ENCODE peak calls at places on chromosome 20, in four cellular contexts. S is prostate gland, Y is GM23338, E is amniotic stem cell. F is an unnamed sample.

GRCh38 chr20:38050691-38051090 is 17.1 kb downstream of the RPRD1B start:
- DNase-seq in S (no peak), Y (no peak), E (no peak), F (no peak)

GRCh38 chr20:45998761-45999160 is 9.9 kb upstream of the MMP9 start:
- DNase-seq in S (no peak), E (no peak), Y (no peak), F (no peak)

GRCh38 chr20:31819083-31819784 is at the start of gene MYLK2:
- DNase-seq in E (no peak), S (no peak), Y (peak), F (no peak)

GRCh38 chr20:47951521-47951951 is 166.3 kb upstream of the SULF2 start:
- DNase-seq in E (no peak), Y (no peak), S (no peak), F (no peak)

GRCh38 chr20:44526129-44526528 is 4.3 kb upstream of the SERINC3 start:
- DNase-seq in Y (peak), E (no peak), S (no peak), F (peak)

GRCh38 chr20:14407336-14407735 is 69.9 kb upstream of the FLRT3 start:
- DNase-seq in E (no peak), Y (no peak), S (no peak), F (no peak)

GRCh38 chr20:8361008-8361652 is 229.1 kb downstream of the PLCB1 start:
- DNase-seq in Y (no peak), S (no peak), E (no peak), F (no peak)

GRCh38 chr20:4811661-4812181 is 90.0 kb downstream of the PRND start:
- DNase-seq in E (no peak), S (no peak), Y (no peak), F (no peak)

GRCh38 chr20:2834401-2834800 is 6.1 kb downstream of the PCED1A start:
- DNase-seq in E (no peak), S (no peak), Y (no peak), F (no peak)

GRCh38 chr20:52318601-52319000 is 127.0 kb upstream of the ZFP64 start:
- DNase-seq in E (no peak), S (no peak), Y (no peak), F (no peak)

GRCh38 chr20:25076731-25077609 is 5.0 kb downstream of the VSX1 start:
- DNase-seq in Y (peak), E (no peak), S (no peak), F (peak)

GRCh38 chr20:20802328-20802727 is 89.9 kb upstream of the RALGAPA2 start:
- DNase-seq in Y (no peak), S (no peak), E (no peak), F (no peak)